ENCODE peak calls at places on chromosomes 12 and 14, in six cellular contexts. One of them, this sample, is unnamed. For H3K27me3, the result is how much of the 10 kb centered on the place peaks cover.

GRCh38 chr14:80664576-80664975 is 277.0 kb downstream of the CEP128 start:
- DNase-seq in GM23338: no peak
- DNase-seq in hepatocyte: peak
- DNase-seq in neural progenitor cell: no peak
- DNase-seq in fibroblast of lung: peak
- DNase-seq in HepG2: peak
- DNase-seq in this sample: peak

GRCh38 chr12:59055204-59055839 is 135.0 kb upstream of the LRIG3 start:
- DNase-seq in GM23338: no peak
- DNase-seq in hepatocyte: peak
- DNase-seq in neural progenitor cell: no peak
- DNase-seq in fibroblast of lung: peak
- DNase-seq in HepG2: no peak
- DNase-seq in this sample: no peak

GRCh38 chr14:77324816-77325745 is 4.2 kb downstream of the GSTZ1 start:
- DNase-seq in GM23338: no peak
- DNase-seq in hepatocyte: no peak
- DNase-seq in neural progenitor cell: no peak
- DNase-seq in fibroblast of lung: no peak
- DNase-seq in HepG2: no peak
- DNase-seq in this sample: no peak

GRCh38 chr12:49413796-49414195 is 46.5 kb downstream of the SPATS2 start:
- DNase-seq in GM23338: no peak
- DNase-seq in hepatocyte: no peak
- DNase-seq in neural progenitor cell: no peak
- DNase-seq in fibroblast of lung: no peak
- DNase-seq in HepG2: no peak
- DNase-seq in this sample: no peak

GRCh38 chr12:124531281-124531745 is 36.1 kb downstream of the NCOR2 start:
- DNase-seq in GM23338: peak
- DNase-seq in hepatocyte: no peak
- DNase-seq in neural progenitor cell: peak
- DNase-seq in fibroblast of lung: no peak
- DNase-seq in HepG2: no peak
- DNase-seq in this sample: peak

GRCh38 chr14:57297852-57298251 is 29.1 kb downstream of the AP5M1 start:
- DNase-seq in GM23338: no peak
- DNase-seq in hepatocyte: no peak
- DNase-seq in neural progenitor cell: no peak
- DNase-seq in fibroblast of lung: no peak
- DNase-seq in HepG2: no peak
- DNase-seq in this sample: no peak

GRCh38 chr12:11901687-11902524 is 168.8 kb upstream of the BCL2L14 start:
- DNase-seq in GM23338: no peak
- DNase-seq in hepatocyte: no peak
- DNase-seq in neural progenitor cell: no peak
- DNase-seq in fibroblast of lung: no peak
- DNase-seq in HepG2: no peak
- DNase-seq in this sample: no peak

GRCh38 chr14:75323571-75323970 is 44.9 kb downstream of the FOS start:
- DNase-seq in GM23338: no peak
- DNase-seq in hepatocyte: no peak
- DNase-seq in neural progenitor cell: no peak
- DNase-seq in fibroblast of lung: peak
- DNase-seq in HepG2: no peak
- DNase-seq in this sample: no peak

GRCh38 chr12:53937099-53937498 is 1.5 kb upstream of the HOXC13 start:
- DNase-seq in GM23338: no peak
- DNase-seq in hepatocyte: no peak
- DNase-seq in neural progenitor cell: no peak
- DNase-seq in fibroblast of lung: no peak
- DNase-seq in HepG2: no peak
- DNase-seq in this sample: no peak
- H3K27me3 ChIP-seq in GM23338: half or more
- H3K27me3 ChIP-seq in hepatocyte: half or more
- H3K27me3 ChIP-seq in neural progenitor cell: half or more
- H3K27me3 ChIP-seq in fibroblast of lung: half or more
- H3K27me3 ChIP-seq in HepG2: under half
- H3K27me3 ChIP-seq in this sample: under half

GRCh38 chr12:27970981-27971489 is 1.5 kb downstream of the PTHLH start:
- DNase-seq in GM23338: peak
- DNase-seq in hepatocyte: peak
- DNase-seq in neural progenitor cell: peak
- DNase-seq in fibroblast of lung: peak
- DNase-seq in HepG2: no peak
- DNase-seq in this sample: no peak

GRCh38 chr12:27967551-27968054 is 4.9 kb downstream of the PTHLH start:
- DNase-seq in GM23338: no peak
- DNase-seq in hepatocyte: no peak
- DNase-seq in neural progenitor cell: no peak
- DNase-seq in fibroblast of lung: peak
- DNase-seq in HepG2: no peak
- DNase-seq in this sample: no peak

GRCh38 chr12:27969901-27970390 is 2.6 kb downstream of the PTHLH start:
- DNase-seq in GM23338: peak
- DNase-seq in hepatocyte: peak
- DNase-seq in neural progenitor cell: peak
- DNase-seq in fibroblast of lung: peak
- DNase-seq in HepG2: peak
- DNase-seq in this sample: peak

GRCh38 chr12:27970391-27970980 is 2.0 kb downstream of the PTHLH start:
- DNase-seq in GM23338: peak
- DNase-seq in hepatocyte: peak
- DNase-seq in neural progenitor cell: peak
- DNase-seq in fibroblast of lung: peak
- DNase-seq in HepG2: no peak
- DNase-seq in this sample: peak

GRCh38 chr12:27969011-27969900 is 3.3 kb downstream of the PTHLH start:
- DNase-seq in GM23338: peak
- DNase-seq in hepatocyte: peak
- DNase-seq in neural progenitor cell: peak
- DNase-seq in fibroblast of lung: peak
- DNase-seq in HepG2: no peak
- DNase-seq in this sample: peak
- TF ChIP-seq EZH2 in GM23338: no peak
- TF ChIP-seq EZH2 in hepatocyte: peak
- TF ChIP-seq EZH2 in neural progenitor cell: peak
- TF ChIP-seq EZH2 in fibroblast of lung: no peak
- TF ChIP-seq EZH2 in HepG2: no peak
- TF ChIP-seq EZH2 in this sample: no peak

DNA sequence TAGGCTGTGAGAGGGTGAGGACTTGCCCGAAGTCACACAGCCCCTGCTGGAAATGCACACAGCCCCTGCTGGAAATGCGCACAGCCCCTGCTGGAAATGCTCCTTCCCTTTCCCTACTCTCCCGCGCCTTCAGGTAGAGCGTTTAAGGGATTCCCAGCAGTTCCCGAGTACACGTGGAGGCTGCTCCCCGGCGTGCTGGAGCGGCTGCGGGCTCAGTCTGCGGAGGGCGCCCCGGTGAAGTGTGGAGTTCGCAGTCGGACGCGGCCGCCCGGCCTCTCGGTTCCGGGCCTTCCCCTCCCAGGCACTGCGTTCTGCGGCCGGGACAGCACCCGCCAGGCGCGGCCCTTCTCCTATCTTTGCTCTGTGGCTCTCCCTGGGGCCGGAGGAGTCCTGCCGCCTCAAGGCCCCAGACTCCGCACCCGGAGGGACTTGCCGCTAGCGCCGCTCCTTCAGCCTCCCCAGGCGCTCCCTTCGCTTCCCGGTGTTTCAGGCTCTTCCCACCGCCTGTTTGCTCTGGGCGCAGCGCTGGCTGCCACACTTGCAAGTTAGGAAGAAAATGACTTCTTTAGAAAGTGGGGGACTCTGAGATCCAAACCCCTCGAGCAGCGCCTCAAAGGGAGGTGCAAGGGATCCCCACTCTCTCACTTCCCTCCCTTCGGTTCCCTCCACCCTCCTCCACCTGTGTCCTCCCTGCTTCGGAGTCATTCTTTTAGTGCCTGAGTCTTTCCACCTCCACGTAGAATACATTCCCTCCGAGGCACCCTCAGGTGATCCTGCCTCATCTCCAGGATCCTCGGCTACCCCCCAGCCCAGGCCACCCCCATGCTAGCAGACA is 8.3 kb upstream of the TBX5 start:
- DNase-seq in GM23338: peak
- DNase-seq in hepatocyte: peak
- DNase-seq in neural progenitor cell: peak
- DNase-seq in fibroblast of lung: no peak
- DNase-seq in HepG2: no peak
- DNase-seq in this sample: no peak
- H3K27me3 ChIP-seq in GM23338: half or more
- H3K27me3 ChIP-seq in hepatocyte: half or more
- H3K27me3 ChIP-seq in neural progenitor cell: half or more
- H3K27me3 ChIP-seq in fibroblast of lung: under half
- H3K27me3 ChIP-seq in HepG2: under half
- H3K27me3 ChIP-seq in this sample: under half

GRCh38 chr12:132618683-132619043 is at the start of gene P2RX2:
- DNase-seq in GM23338: peak
- DNase-seq in hepatocyte: no peak
- DNase-seq in neural progenitor cell: peak
- DNase-seq in fibroblast of lung: no peak
- DNase-seq in HepG2: no peak
- DNase-seq in this sample: no peak
- TF ChIP-seq EZH2 in GM23338: no peak
- TF ChIP-seq EZH2 in hepatocyte: no peak
- TF ChIP-seq EZH2 in neural progenitor cell: no peak
- TF ChIP-seq EZH2 in fibroblast of lung: no peak
- TF ChIP-seq EZH2 in HepG2: no peak
- TF ChIP-seq EZH2 in this sample: no peak

GRCh38 chr14:104190396-104191000 is 52.1 kb downstream of the KIF26A start:
- DNase-seq in GM23338: no peak
- DNase-seq in hepatocyte: no peak
- DNase-seq in neural progenitor cell: no peak
- DNase-seq in fibroblast of lung: no peak
- DNase-seq in HepG2: no peak
- DNase-seq in this sample: no peak

GRCh38 chr14:104191409-104191997 is 53.1 kb downstream of the KIF26A start:
- DNase-seq in GM23338: no peak
- DNase-seq in hepatocyte: no peak
- DNase-seq in neural progenitor cell: no peak
- DNase-seq in fibroblast of lung: no peak
- DNase-seq in HepG2: no peak
- DNase-seq in this sample: no peak

GRCh38 chr14:104194016-104194415 is 55.6 kb downstream of the KIF26A start:
- DNase-seq in GM23338: no peak
- DNase-seq in hepatocyte: no peak
- DNase-seq in neural progenitor cell: no peak
- DNase-seq in fibroblast of lung: no peak
- DNase-seq in HepG2: no peak
- DNase-seq in this sample: no peak

GRCh38 chr14:104192883-104193245 is 54.5 kb downstream of the KIF26A start:
- DNase-seq in GM23338: no peak
- DNase-seq in hepatocyte: no peak
- DNase-seq in neural progenitor cell: no peak
- DNase-seq in fibroblast of lung: no peak
- DNase-seq in HepG2: no peak
- DNase-seq in this sample: no peak

GRCh38 chr14:104192146-104192882 is 53.9 kb downstream of the KIF26A start:
- DNase-seq in GM23338: no peak
- DNase-seq in hepatocyte: no peak
- DNase-seq in neural progenitor cell: no peak
- DNase-seq in fibroblast of lung: no peak
- DNase-seq in HepG2: no peak
- DNase-seq in this sample: no peak
- H3K27me3 ChIP-seq in GM23338: under half
- H3K27me3 ChIP-seq in hepatocyte: under half
- H3K27me3 ChIP-seq in neural progenitor cell: under half
- H3K27me3 ChIP-seq in fibroblast of lung: under half
- H3K27me3 ChIP-seq in HepG2: under half
- H3K27me3 ChIP-seq in this sample: under half

GRCh38 chr14:32697114-32697513 is 241.6 kb upstream of the NPAS3 start:
- DNase-seq in GM23338: no peak
- DNase-seq in hepatocyte: no peak
- DNase-seq in neural progenitor cell: no peak
- DNase-seq in fibroblast of lung: no peak
- DNase-seq in HepG2: no peak
- DNase-seq in this sample: peak
- TF ChIP-seq EZH2 in GM23338: no peak
- TF ChIP-seq EZH2 in hepatocyte: no peak
- TF ChIP-seq EZH2 in neural progenitor cell: no peak
- TF ChIP-seq EZH2 in fibroblast of lung: no peak
- TF ChIP-seq EZH2 in HepG2: no peak
- TF ChIP-seq EZH2 in this sample: no peak